ENCODE peak calls at places on chromosomes 13 and 19, in five cellular contexts. T, S, F, L and U are unnamed samples. For H3K9me3 and H3K4me1, the result is how much of the 10 kb centered on the place peaks cover.

GRCh38 chr13:32116210-32116609 is 84.6 kb downstream of the FRY start:
- DNase-seq in L (no peak), T (no peak), F (no peak), S (no peak), U (no peak)

GRCh38 chr13:32010137-32010536 is 21.4 kb upstream of the FRY start:
- DNase-seq in F (no peak), T (no peak), S (no peak), L (no peak), U (no peak)

GRCh38 chr19:19386373-19386869 is 19.1 kb upstream of the GATAD2A start:
- DNase-seq in S (no peak), L (no peak), T (no peak), F (no peak), U (peak)

GRCh38 chr13:47803131-47803530 is 197.9 kb downstream of the SUCLA2 start:
- DNase-seq in S (no peak), T (no peak), F (no peak), L (no peak), U (no peak)

GRCh38 chr13:40375522-40376171 is 290.8 kb downstream of the FOXO1 start:
- DNase-seq in F (no peak), L (no peak), S (no peak), T (no peak), U (no peak)

GRCh38 chr13:77325371-77325941 is 1.4 kb downstream of the MYCBP2 start:
- DNase-seq in F (no peak), T (no peak), L (no peak), S (no peak), U (no peak)

GRCh38 chr13:26280295-26280694 is 26.4 kb downstream of the CDK8 start:
- DNase-seq in L (no peak), T (peak), S (no peak), F (no peak), U (no peak)

GRCh38 chr19:50461066-50461875 is 15.0 kb upstream of the EMC10 start:
- DNase-seq in L (no peak), F (peak), S (peak), T (no peak), U (no peak)

GRCh38 chr19:47209323-47210179 is 21.4 kb downstream of the BBC3 start:
- DNase-seq in F (peak), T (no peak), L (no peak), S (no peak), U (no peak)

GRCh38 chr19:53871448-53871847 is 3.8 kb downstream of the MYADM start:
- DNase-seq in S (no peak), T (no peak), F (no peak), L (no peak), U (no peak)
- H3K9me3 ChIP-seq in S (under half), T (under half), F (under half), L (under half), U (under half)

GRCh38 chr13:67740871-67741475 is 510.8 kb upstream of the PCDH9 start:
- DNase-seq in L (no peak), F (no peak), S (no peak), T (no peak), U (no peak)

GRCh38 chr13:67742478-67742877 is 512.3 kb upstream of the PCDH9 start:
- DNase-seq in L (no peak), F (no peak), T (no peak), S (no peak), U (no peak)

GRCh38 chr13:67735651-67736050 is 505.5 kb upstream of the PCDH9 start:
- DNase-seq in L (no peak), T (no peak), F (no peak), S (no peak), U (no peak)

GRCh38 chr13:67736646-67737420 is 506.7 kb upstream of the PCDH9 start:
- DNase-seq in T (no peak), L (no peak), F (no peak), S (peak), U (no peak)
- H3K4me1 ChIP-seq in T (under half), L (under half), F (under half), S (under half), U (under half)

GRCh38 chr13:94417294-94417693 is 62.2 kb downstream of the DCT start:
- DNase-seq in S (no peak), T (no peak), L (no peak), F (no peak), U (no peak)
- H3K9me3 ChIP-seq in S (under half), T (under half), L (under half), F (under half), U (under half)

DNA sequence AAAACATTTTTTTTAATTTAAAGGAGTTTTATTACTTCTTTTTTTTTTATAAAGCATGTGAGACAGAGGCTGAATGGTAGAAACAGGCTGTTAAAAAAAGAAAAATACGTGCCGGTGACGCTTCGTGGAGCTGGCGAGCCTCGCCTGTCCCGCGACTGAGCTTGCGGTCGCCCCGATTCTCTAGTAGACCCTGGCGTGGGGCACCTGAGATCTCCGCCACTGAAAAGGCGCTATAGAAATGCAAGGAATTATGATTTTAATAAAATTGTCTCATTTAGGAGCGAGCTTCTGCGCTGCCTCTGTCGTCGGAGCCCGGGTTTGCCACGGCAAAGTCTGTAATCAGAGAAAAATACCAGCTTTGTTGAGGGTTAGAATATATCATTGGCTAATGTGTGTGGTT is 18.4 kb downstream of the NFIX start:
- DNase-seq in L (no peak), S (no peak), T (no peak), F (no peak), U (no peak)
- H3K4me1 ChIP-seq in L (under half), S (under half), T (half or more), F (half or more), U (under half)

DNA sequence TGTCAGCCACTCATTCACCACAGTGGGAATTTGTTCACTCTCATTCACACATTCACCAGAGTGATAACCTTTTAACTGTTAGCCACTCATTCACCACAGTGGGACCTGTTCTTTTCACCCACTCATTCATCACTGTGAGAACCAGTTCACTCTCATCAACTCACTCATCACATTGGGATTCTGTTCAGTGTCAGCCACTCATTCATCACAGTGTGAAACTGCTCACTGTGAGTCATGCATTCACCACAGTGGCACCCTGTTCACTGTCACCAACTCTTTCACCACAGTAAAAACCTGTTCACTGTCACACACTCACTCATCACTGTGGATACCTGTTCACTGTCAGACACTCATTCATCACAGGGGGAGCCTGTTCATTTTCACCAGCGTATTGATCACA is 43.5 kb upstream of the ZNF85 start:
- DNase-seq in S (no peak), T (no peak), F (no peak), L (no peak), U (no peak)
- H3K9me3 ChIP-seq in S (under half), T (under half), F (half or more), L (under half), U (under half)

DNA sequence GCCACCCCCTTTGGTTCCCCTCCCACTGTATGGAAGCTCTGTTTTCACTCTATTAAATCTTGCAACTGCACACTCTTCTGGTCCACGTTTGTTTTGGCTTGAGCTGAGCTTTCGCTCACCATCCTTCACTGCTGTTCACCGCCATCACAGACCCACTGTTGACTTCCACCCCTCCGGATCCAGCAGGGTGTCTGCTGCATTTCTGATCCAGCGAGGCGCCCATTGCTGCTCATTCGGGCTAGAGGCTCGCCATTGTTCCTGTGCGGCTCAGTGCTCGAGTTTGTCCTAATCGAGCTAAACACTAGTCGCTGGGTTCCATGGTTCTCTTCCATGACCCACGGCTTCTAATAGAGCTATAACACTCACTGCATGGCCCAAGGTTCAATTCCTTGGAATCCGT is 42.7 kb downstream of the ACTN4 start:
- DNase-seq in S (no peak), F (no peak), T (no peak), L (no peak), U (no peak)
- H3K4me1 ChIP-seq in S (under half), F (half or more), T (half or more), L (half or more), U (half or more)

DNA sequence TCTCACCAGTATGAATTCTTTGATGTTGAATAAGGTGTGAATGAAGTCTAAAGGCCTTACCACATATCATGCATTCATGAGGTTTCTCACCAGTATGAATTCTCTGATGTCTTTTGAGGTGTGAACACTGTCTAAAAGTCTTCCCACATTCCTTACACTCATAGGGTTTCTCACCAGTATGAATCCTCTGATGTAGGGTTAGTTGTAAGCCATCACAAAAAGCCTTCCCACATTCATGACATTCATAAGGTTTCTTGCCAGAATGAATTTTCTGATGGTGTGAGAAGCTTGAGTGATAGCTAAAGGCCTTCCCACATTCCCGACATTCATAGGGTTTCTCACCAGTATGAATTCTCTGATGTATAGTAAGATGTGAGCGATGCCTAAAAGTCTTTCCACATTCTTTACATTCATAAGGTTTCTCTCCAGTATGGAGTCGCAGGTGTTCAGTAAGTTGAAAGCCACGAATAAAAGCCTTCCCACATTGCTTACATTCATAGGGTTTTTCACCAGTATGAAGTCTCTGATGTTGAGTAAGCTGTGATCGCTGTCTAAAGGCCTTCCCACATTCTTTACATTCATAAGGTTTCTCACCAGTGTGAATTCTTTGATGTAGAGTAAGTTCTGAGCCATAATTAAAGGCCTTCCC is 27.7 kb downstream of the ZNF461 start:
- DNase-seq in T (no peak), F (no peak), L (no peak), S (no peak), U (no peak)
- H3K9me3 ChIP-seq in T (under half), F (half or more), L (half or more), S (under half), U (half or more)

GRCh38 chr13:113211774-113212173 is 2.4 kb downstream of the CUL4A start:
- DNase-seq in T (no peak), L (no peak), F (no peak), S (no peak), U (no peak)
- H3K4me1 ChIP-seq in T (under half), L (under half), F (half or more), S (under half), U (under half)